ENCODE peak calls at places on chromosomes 2 and 18, in ten cellular contexts. One of them, this sample, is unnamed.

GRCh38 chr18:63205791-63206252 is 113.7 kb downstream of the BCL2 start:
- DNase-seq in WERI-Rb-1: no peak
- DNase-seq in HCT116: no peak
- DNase-seq in astrocyte: no peak
- DNase-seq in coronary artery: no peak
- DNase-seq in CD4-positive, alpha-beta T cell: no peak
- DNase-seq in fibroblast of lung: no peak
- DNase-seq in HepG2: no peak
- DNase-seq in CD8-positive, alpha-beta T cell: no peak
- DNase-seq in Peyer's patch: no peak
- DNase-seq in this sample: no peak

GRCh38 chr18:75141166-75141565 is 67.8 kb downstream of the PTGR3 start:
- DNase-seq in WERI-Rb-1: no peak
- DNase-seq in HCT116: no peak
- DNase-seq in astrocyte: no peak
- DNase-seq in coronary artery: peak
- DNase-seq in CD4-positive, alpha-beta T cell: no peak
- DNase-seq in fibroblast of lung: no peak
- DNase-seq in HepG2: no peak
- DNase-seq in CD8-positive, alpha-beta T cell: peak
- DNase-seq in Peyer's patch: no peak
- DNase-seq in this sample: no peak

GRCh38 chr2:148218326-148219075 is 197.6 kb downstream of the MBD5 start:
- DNase-seq in WERI-Rb-1: no peak
- DNase-seq in HCT116: no peak
- DNase-seq in astrocyte: no peak
- DNase-seq in coronary artery: no peak
- DNase-seq in CD4-positive, alpha-beta T cell: no peak
- DNase-seq in fibroblast of lung: no peak
- DNase-seq in HepG2: no peak
- DNase-seq in CD8-positive, alpha-beta T cell: no peak
- DNase-seq in Peyer's patch: no peak
- DNase-seq in this sample: no peak

GRCh38 chr2:218168016-218168415 is 1.3 kb upstream of the CXCR1 start:
- DNase-seq in WERI-Rb-1: no peak
- DNase-seq in HCT116: no peak
- DNase-seq in astrocyte: no peak
- DNase-seq in coronary artery: no peak
- DNase-seq in CD4-positive, alpha-beta T cell: no peak
- DNase-seq in fibroblast of lung: no peak
- DNase-seq in HepG2: no peak
- DNase-seq in CD8-positive, alpha-beta T cell: no peak
- DNase-seq in Peyer's patch: no peak
- DNase-seq in this sample: no peak

GRCh38 chr2:86274918-86275275 is 62.5 kb downstream of the REEP1 start:
- DNase-seq in WERI-Rb-1: peak
- DNase-seq in HCT116: no peak
- DNase-seq in astrocyte: peak
- DNase-seq in coronary artery: no peak
- DNase-seq in CD4-positive, alpha-beta T cell: no peak
- DNase-seq in fibroblast of lung: peak
- DNase-seq in HepG2: no peak
- DNase-seq in CD8-positive, alpha-beta T cell: no peak
- DNase-seq in Peyer's patch: no peak
- DNase-seq in this sample: no peak

GRCh38 chr2:11013196-11013595 is 101.5 kb downstream of the KCNF1 start:
- DNase-seq in WERI-Rb-1: no peak
- DNase-seq in HCT116: no peak
- DNase-seq in astrocyte: no peak
- DNase-seq in coronary artery: peak
- DNase-seq in CD4-positive, alpha-beta T cell: no peak
- DNase-seq in fibroblast of lung: no peak
- DNase-seq in HepG2: no peak
- DNase-seq in CD8-positive, alpha-beta T cell: no peak
- DNase-seq in Peyer's patch: no peak
- DNase-seq in this sample: no peak

GRCh38 chr18:76498064-76498463 is 3.0 kb upstream of the ZNF516 start:
- DNase-seq in WERI-Rb-1: no peak
- DNase-seq in HCT116: no peak
- DNase-seq in astrocyte: no peak
- DNase-seq in coronary artery: no peak
- DNase-seq in CD4-positive, alpha-beta T cell: no peak
- DNase-seq in fibroblast of lung: no peak
- DNase-seq in HepG2: no peak
- DNase-seq in CD8-positive, alpha-beta T cell: no peak
- DNase-seq in Peyer's patch: no peak
- DNase-seq in this sample: no peak

GRCh38 chr2:216742411-216742810 is 47.1 kb upstream of the IGFBP5 start:
- DNase-seq in WERI-Rb-1: no peak
- DNase-seq in HCT116: no peak
- DNase-seq in astrocyte: no peak
- DNase-seq in coronary artery: no peak
- DNase-seq in CD4-positive, alpha-beta T cell: no peak
- DNase-seq in fibroblast of lung: peak
- DNase-seq in HepG2: no peak
- DNase-seq in CD8-positive, alpha-beta T cell: no peak
- DNase-seq in Peyer's patch: no peak
- DNase-seq in this sample: no peak

GRCh38 chr2:30385327-30385726 is 61.7 kb upstream of the LCLAT1 start:
- DNase-seq in WERI-Rb-1: no peak
- DNase-seq in HCT116: no peak
- DNase-seq in astrocyte: peak
- DNase-seq in coronary artery: no peak
- DNase-seq in CD4-positive, alpha-beta T cell: no peak
- DNase-seq in fibroblast of lung: peak
- DNase-seq in HepG2: no peak
- DNase-seq in CD8-positive, alpha-beta T cell: no peak
- DNase-seq in Peyer's patch: no peak
- DNase-seq in this sample: peak

GRCh38 chr18:35822431-35822830 is 150.0 kb upstream of the RMP24 start:
- DNase-seq in WERI-Rb-1: no peak
- DNase-seq in HCT116: no peak
- DNase-seq in astrocyte: no peak
- DNase-seq in coronary artery: no peak
- DNase-seq in CD4-positive, alpha-beta T cell: no peak
- DNase-seq in fibroblast of lung: no peak
- DNase-seq in HepG2: no peak
- DNase-seq in CD8-positive, alpha-beta T cell: no peak
- DNase-seq in Peyer's patch: no peak
- DNase-seq in this sample: no peak

GRCh38 chr2:191637182-191638078 is 40.5 kb upstream of the NABP1 start:
- DNase-seq in WERI-Rb-1: no peak
- DNase-seq in HCT116: peak
- DNase-seq in astrocyte: peak
- DNase-seq in coronary artery: no peak
- DNase-seq in CD4-positive, alpha-beta T cell: no peak
- DNase-seq in fibroblast of lung: peak
- DNase-seq in HepG2: peak
- DNase-seq in CD8-positive, alpha-beta T cell: no peak
- DNase-seq in Peyer's patch: no peak
- DNase-seq in this sample: peak

GRCh38 chr2:241850544-241851324 is 8.0 kb downstream of the PDCD1 start:
- DNase-seq in WERI-Rb-1: no peak
- DNase-seq in HCT116: no peak
- DNase-seq in astrocyte: no peak
- DNase-seq in coronary artery: no peak
- DNase-seq in CD4-positive, alpha-beta T cell: no peak
- DNase-seq in fibroblast of lung: no peak
- DNase-seq in HepG2: no peak
- DNase-seq in CD8-positive, alpha-beta T cell: peak
- DNase-seq in Peyer's patch: peak
- DNase-seq in this sample: no peak

GRCh38 chr2:129010262-129010661 is 691.6 kb upstream of the HS6ST1 start:
- DNase-seq in WERI-Rb-1: no peak
- DNase-seq in HCT116: no peak
- DNase-seq in astrocyte: no peak
- DNase-seq in coronary artery: no peak
- DNase-seq in CD4-positive, alpha-beta T cell: no peak
- DNase-seq in fibroblast of lung: no peak
- DNase-seq in HepG2: no peak
- DNase-seq in CD8-positive, alpha-beta T cell: no peak
- DNase-seq in Peyer's patch: no peak
- DNase-seq in this sample: no peak

GRCh38 chr2:234435836-234436481 is 60.9 kb downstream of the ARL4C start:
- DNase-seq in WERI-Rb-1: no peak
- DNase-seq in HCT116: no peak
- DNase-seq in astrocyte: no peak
- DNase-seq in coronary artery: no peak
- DNase-seq in CD4-positive, alpha-beta T cell: no peak
- DNase-seq in fibroblast of lung: no peak
- DNase-seq in HepG2: no peak
- DNase-seq in CD8-positive, alpha-beta T cell: no peak
- DNase-seq in Peyer's patch: no peak
- DNase-seq in this sample: no peak

DNA sequence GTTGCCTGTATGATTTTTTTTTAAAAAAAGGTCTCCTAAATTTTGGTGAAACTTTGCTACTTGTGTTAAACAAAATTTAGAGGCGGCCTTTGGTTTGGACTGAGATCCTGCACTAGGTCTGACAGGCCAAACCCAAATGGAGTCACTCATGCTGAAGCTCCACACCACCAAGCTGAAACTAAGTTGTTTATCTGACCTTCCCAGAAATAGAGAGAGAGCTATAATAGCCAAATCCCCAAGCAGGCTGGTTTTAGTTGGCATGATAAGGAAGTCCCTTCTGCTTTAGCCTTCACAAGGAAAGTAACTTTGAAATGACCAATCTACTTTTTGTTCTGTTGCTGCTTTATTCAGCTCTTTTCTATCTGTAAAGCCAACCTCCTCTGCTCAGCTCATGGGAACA is 17.1 kb upstream of the THUMPD2 start:
- DNase-seq in WERI-Rb-1: no peak
- DNase-seq in HCT116: no peak
- DNase-seq in astrocyte: no peak
- DNase-seq in coronary artery: no peak
- DNase-seq in CD4-positive, alpha-beta T cell: no peak
- DNase-seq in fibroblast of lung: no peak
- DNase-seq in HepG2: no peak
- DNase-seq in CD8-positive, alpha-beta T cell: no peak
- DNase-seq in Peyer's patch: no peak
- DNase-seq in this sample: no peak
- H3K27ac ChIP-seq in WERI-Rb-1: no peak
- H3K27ac ChIP-seq in HCT116: no peak
- H3K27ac ChIP-seq in astrocyte: no peak
- H3K27ac ChIP-seq in coronary artery: peak
- H3K27ac ChIP-seq in CD4-positive, alpha-beta T cell: no peak
- H3K27ac ChIP-seq in fibroblast of lung: no peak
- H3K27ac ChIP-seq in HepG2: no peak
- H3K27ac ChIP-seq in CD8-positive, alpha-beta T cell: no peak
- H3K27ac ChIP-seq in Peyer's patch: no peak
- H3K27ac ChIP-seq in this sample: no peak

GRCh38 chr18:27750014-27750413 is 426.9 kb downstream of the CDH2 start:
- DNase-seq in WERI-Rb-1: peak
- DNase-seq in HCT116: peak
- DNase-seq in astrocyte: peak
- DNase-seq in coronary artery: no peak
- DNase-seq in CD4-positive, alpha-beta T cell: no peak
- DNase-seq in fibroblast of lung: peak
- DNase-seq in HepG2: peak
- DNase-seq in CD8-positive, alpha-beta T cell: no peak
- DNase-seq in Peyer's patch: no peak
- DNase-seq in this sample: peak
- TF ChIP-seq CTCF in WERI-Rb-1: peak
- TF ChIP-seq CTCF in HCT116: peak
- TF ChIP-seq CTCF in astrocyte: peak
- TF ChIP-seq CTCF in coronary artery: no peak
- TF ChIP-seq CTCF in CD4-positive, alpha-beta T cell: no peak
- TF ChIP-seq CTCF in fibroblast of lung: no peak
- TF ChIP-seq CTCF in HepG2: peak
- TF ChIP-seq CTCF in CD8-positive, alpha-beta T cell: no peak
- TF ChIP-seq CTCF in Peyer's patch: peak
- TF ChIP-seq CTCF in this sample: no peak

DNA sequence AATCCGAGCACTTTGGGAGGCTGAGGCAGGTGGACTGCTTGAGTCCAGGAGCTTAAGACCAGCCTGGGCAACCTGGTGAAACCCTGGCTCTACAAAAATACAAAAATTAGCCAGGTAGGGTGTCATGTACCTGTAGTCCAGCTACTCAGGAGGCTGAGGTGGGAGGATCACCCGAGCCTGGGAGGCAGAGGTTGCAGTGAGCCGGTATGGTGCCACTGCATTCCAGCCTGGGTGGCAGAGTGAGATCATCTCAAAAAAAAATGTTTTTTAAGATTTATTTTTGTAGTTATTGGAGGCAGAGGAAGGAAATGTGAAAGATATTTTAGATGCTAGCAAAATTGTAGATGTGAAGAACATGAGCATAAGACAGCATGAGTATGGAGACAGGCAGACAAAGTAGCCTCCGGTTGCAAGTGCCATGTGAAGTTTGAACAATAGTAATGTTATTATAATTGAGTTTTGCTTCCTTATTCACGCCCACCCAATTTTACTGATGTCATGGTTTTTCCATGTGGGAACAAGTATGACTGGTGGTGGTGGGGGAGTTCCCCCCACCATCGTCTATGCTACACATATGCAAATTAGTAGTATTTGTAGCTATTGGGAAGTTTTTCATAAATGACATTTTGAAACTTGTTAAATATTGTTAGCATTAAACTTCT is 18.0 kb downstream of the REL start:
- DNase-seq in WERI-Rb-1: no peak
- DNase-seq in HCT116: no peak
- DNase-seq in astrocyte: no peak
- DNase-seq in coronary artery: no peak
- DNase-seq in CD4-positive, alpha-beta T cell: no peak
- DNase-seq in fibroblast of lung: no peak
- DNase-seq in HepG2: no peak
- DNase-seq in CD8-positive, alpha-beta T cell: no peak
- DNase-seq in Peyer's patch: no peak
- DNase-seq in this sample: no peak
- H3K27ac ChIP-seq in WERI-Rb-1: no peak
- H3K27ac ChIP-seq in HCT116: no peak
- H3K27ac ChIP-seq in astrocyte: no peak
- H3K27ac ChIP-seq in coronary artery: no peak
- H3K27ac ChIP-seq in CD4-positive, alpha-beta T cell: no peak
- H3K27ac ChIP-seq in fibroblast of lung: no peak
- H3K27ac ChIP-seq in HepG2: no peak
- H3K27ac ChIP-seq in CD8-positive, alpha-beta T cell: no peak
- H3K27ac ChIP-seq in Peyer's patch: no peak
- H3K27ac ChIP-seq in this sample: no peak

DNA sequence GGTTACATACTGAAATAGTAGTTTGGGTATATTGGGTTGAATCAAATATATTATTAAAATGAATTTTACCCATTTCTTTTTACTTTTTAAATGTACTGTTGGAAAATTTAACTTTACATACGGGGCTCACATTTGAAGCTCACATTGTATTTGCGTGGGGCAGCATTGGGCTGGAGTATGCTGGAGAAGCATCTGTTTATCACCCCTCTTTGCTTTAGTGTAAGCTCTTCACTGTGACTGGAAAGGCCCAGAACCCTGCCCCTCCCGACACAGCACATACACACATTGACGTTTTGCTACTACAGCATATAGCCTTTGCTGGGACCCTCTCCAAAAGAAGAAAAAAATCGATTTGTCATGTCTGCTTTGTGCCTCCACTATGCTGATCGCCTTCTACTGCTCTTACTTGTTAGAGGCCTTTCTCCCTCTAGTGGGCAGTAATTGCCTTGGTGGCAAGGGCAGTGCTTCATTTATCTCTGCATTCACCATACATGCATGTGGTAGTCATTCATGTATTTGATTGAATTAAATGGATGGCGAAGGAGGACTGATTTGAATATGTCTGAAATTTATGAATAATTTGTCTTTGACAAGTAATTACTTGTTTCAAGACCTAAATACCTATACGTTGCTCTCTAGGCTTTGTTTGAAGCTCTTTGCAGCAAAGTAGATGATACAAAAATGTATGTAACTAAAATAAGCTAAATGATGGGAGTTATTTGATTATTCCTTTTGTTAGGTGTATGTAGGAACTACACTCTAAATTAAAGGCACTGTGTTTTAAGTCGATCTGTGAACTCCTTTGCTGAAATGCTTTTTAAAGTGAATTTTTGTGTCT is 37.4 kb downstream of the VAPA start:
- DNase-seq in WERI-Rb-1: peak
- DNase-seq in HCT116: peak
- DNase-seq in astrocyte: peak
- DNase-seq in coronary artery: no peak
- DNase-seq in CD4-positive, alpha-beta T cell: no peak
- DNase-seq in fibroblast of lung: peak
- DNase-seq in HepG2: peak
- DNase-seq in CD8-positive, alpha-beta T cell: no peak
- DNase-seq in Peyer's patch: no peak
- DNase-seq in this sample: peak
- TF ChIP-seq CTCF in WERI-Rb-1: peak
- TF ChIP-seq CTCF in HCT116: peak
- TF ChIP-seq CTCF in astrocyte: peak
- TF ChIP-seq CTCF in coronary artery: peak
- TF ChIP-seq CTCF in CD4-positive, alpha-beta T cell: peak
- TF ChIP-seq CTCF in fibroblast of lung: peak
- TF ChIP-seq CTCF in HepG2: peak
- TF ChIP-seq CTCF in CD8-positive, alpha-beta T cell: peak
- TF ChIP-seq CTCF in Peyer's patch: peak
- TF ChIP-seq CTCF in this sample: peak